ENCODE peak calls at places on chromosome 2, in four cellular contexts. One of them, this sample, is unnamed.

GRCh38 chr2:84884396-84884795 is 3.5 kb upstream of the TRABD2A start:
- DNase-seq in adrenal gland: no peak
- DNase-seq in Peyer's patch: no peak
- DNase-seq in endothelial cell of umbilical vein: peak
- DNase-seq in this sample: no peak

GRCh38 chr2:143843696-143844095 is 676.2 kb downstream of the ZEB2 start:
- DNase-seq in Peyer's patch: no peak
- DNase-seq in endothelial cell of umbilical vein: no peak
- DNase-seq in adrenal gland: no peak
- DNase-seq in this sample: no peak

GRCh38 chr2:235007664-235008457 is 56.0 kb downstream of the SH3BP4 start:
- DNase-seq in adrenal gland: no peak
- DNase-seq in Peyer's patch: no peak
- DNase-seq in endothelial cell of umbilical vein: no peak
- DNase-seq in this sample: no peak

GRCh38 chr2:224025874-224026273 is 13.2 kb downstream of the SERPINE2 start:
- DNase-seq in endothelial cell of umbilical vein: no peak
- DNase-seq in adrenal gland: no peak
- DNase-seq in Peyer's patch: peak
- DNase-seq in this sample: no peak

GRCh38 chr2:142682528-142682927 is 194.9 kb upstream of the KYNU start:
- DNase-seq in adrenal gland: no peak
- DNase-seq in Peyer's patch: no peak
- DNase-seq in endothelial cell of umbilical vein: peak
- DNase-seq in this sample: no peak

GRCh38 chr2:2769481-2770431 is 438.7 kb upstream of the MYT1L start:
- DNase-seq in adrenal gland: peak
- DNase-seq in endothelial cell of umbilical vein: no peak
- DNase-seq in Peyer's patch: no peak
- DNase-seq in this sample: no peak

GRCh38 chr2:64604929-64605550 is 48.7 kb downstream of the SERTAD2 start:
- DNase-seq in endothelial cell of umbilical vein: no peak
- DNase-seq in adrenal gland: peak
- DNase-seq in Peyer's patch: peak
- DNase-seq in this sample: no peak

GRCh38 chr2:223744580-223744979 is 92.8 kb downstream of the AP1S3 start:
- DNase-seq in adrenal gland: no peak
- DNase-seq in Peyer's patch: no peak
- DNase-seq in endothelial cell of umbilical vein: no peak
- DNase-seq in this sample: no peak

GRCh38 chr2:102122115-102122514 is 20.4 kb upstream of the IL1R1 start:
- DNase-seq in endothelial cell of umbilical vein: no peak
- DNase-seq in Peyer's patch: no peak
- DNase-seq in adrenal gland: no peak
- DNase-seq in this sample: no peak

GRCh38 chr2:169584005-169584877 is at the start of gene PPIG:
- DNase-seq in adrenal gland: peak
- DNase-seq in endothelial cell of umbilical vein: peak
- DNase-seq in Peyer's patch: peak
- DNase-seq in this sample: peak

GRCh38 chr2:19349911-19350677 is 8.3 kb downstream of the OSR1 start:
- DNase-seq in Peyer's patch: peak
- DNase-seq in endothelial cell of umbilical vein: peak
- DNase-seq in adrenal gland: peak
- DNase-seq in this sample: peak

GRCh38 chr2:142973160-142973821 is 95.8 kb downstream of the KYNU start:
- DNase-seq in endothelial cell of umbilical vein: peak
- DNase-seq in Peyer's patch: no peak
- DNase-seq in adrenal gland: no peak
- DNase-seq in this sample: no peak

GRCh38 chr2:86562485-86562890 is 755 bp downstream of the CHMP3 start:
- DNase-seq in endothelial cell of umbilical vein: no peak
- DNase-seq in adrenal gland: no peak
- DNase-seq in Peyer's patch: no peak
- DNase-seq in this sample: no peak

GRCh38 chr2:55848096-55848495 is 75.5 kb downstream of the EFEMP1 start:
- DNase-seq in endothelial cell of umbilical vein: no peak
- DNase-seq in Peyer's patch: no peak
- DNase-seq in adrenal gland: no peak
- DNase-seq in this sample: no peak

GRCh38 chr2:55843992-55844345 is 79.6 kb downstream of the EFEMP1 start:
- DNase-seq in Peyer's patch: no peak
- DNase-seq in endothelial cell of umbilical vein: no peak
- DNase-seq in adrenal gland: no peak
- DNase-seq in this sample: no peak

GRCh38 chr2:55842009-55842408 is 81.6 kb downstream of the EFEMP1 start:
- DNase-seq in endothelial cell of umbilical vein: no peak
- DNase-seq in Peyer's patch: no peak
- DNase-seq in adrenal gland: no peak
- DNase-seq in this sample: no peak

GRCh38 chr2:55843096-55843991 is 80.2 kb downstream of the EFEMP1 start:
- DNase-seq in Peyer's patch: no peak
- DNase-seq in endothelial cell of umbilical vein: peak
- DNase-seq in adrenal gland: no peak
- DNase-seq in this sample: no peak

DNA sequence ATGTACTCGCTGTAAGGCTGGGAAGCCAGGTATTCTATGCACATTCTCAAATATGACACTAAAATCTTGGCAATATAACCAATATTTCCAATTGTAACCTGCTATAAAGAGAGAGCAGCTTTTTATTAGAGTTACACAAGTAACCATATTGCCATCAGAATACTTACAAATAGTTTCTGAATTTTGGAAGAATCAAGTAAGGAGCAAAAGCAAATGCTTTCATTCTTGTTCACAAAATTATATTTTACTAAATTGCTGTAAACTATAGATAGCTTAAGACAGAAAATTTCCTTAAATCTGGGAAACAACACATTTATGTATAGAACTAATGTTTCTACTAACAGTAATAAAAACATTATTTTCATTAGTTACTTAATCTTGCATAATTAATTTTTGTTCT is 77.2 kb downstream of the EFEMP1 start:
- DNase-seq in adrenal gland: no peak
- DNase-seq in endothelial cell of umbilical vein: no peak
- DNase-seq in Peyer's patch: no peak
- DNase-seq in this sample: no peak
- TF ChIP-seq POLR2A in adrenal gland: no peak
- TF ChIP-seq POLR2A in endothelial cell of umbilical vein: no peak
- TF ChIP-seq POLR2A in Peyer's patch: no peak
- TF ChIP-seq POLR2A in this sample: no peak

GRCh38 chr2:46550686-46551404 is 71.5 kb downstream of the TMEM247 start:
- DNase-seq in endothelial cell of umbilical vein: no peak
- DNase-seq in adrenal gland: no peak
- DNase-seq in Peyer's patch: no peak
- DNase-seq in this sample: no peak
- TF ChIP-seq POLR2A in endothelial cell of umbilical vein: no peak
- TF ChIP-seq POLR2A in adrenal gland: no peak
- TF ChIP-seq POLR2A in Peyer's patch: no peak
- TF ChIP-seq POLR2A in this sample: no peak

GRCh38 chr2:201148434-201148833 is 32.5 kb downstream of the CFLAR start:
- DNase-seq in adrenal gland: no peak
- DNase-seq in endothelial cell of umbilical vein: no peak
- DNase-seq in Peyer's patch: no peak
- DNase-seq in this sample: no peak
- TF ChIP-seq POLR2A in adrenal gland: no peak
- TF ChIP-seq POLR2A in endothelial cell of umbilical vein: no peak
- TF ChIP-seq POLR2A in Peyer's patch: no peak
- TF ChIP-seq POLR2A in this sample: no peak

DNA sequence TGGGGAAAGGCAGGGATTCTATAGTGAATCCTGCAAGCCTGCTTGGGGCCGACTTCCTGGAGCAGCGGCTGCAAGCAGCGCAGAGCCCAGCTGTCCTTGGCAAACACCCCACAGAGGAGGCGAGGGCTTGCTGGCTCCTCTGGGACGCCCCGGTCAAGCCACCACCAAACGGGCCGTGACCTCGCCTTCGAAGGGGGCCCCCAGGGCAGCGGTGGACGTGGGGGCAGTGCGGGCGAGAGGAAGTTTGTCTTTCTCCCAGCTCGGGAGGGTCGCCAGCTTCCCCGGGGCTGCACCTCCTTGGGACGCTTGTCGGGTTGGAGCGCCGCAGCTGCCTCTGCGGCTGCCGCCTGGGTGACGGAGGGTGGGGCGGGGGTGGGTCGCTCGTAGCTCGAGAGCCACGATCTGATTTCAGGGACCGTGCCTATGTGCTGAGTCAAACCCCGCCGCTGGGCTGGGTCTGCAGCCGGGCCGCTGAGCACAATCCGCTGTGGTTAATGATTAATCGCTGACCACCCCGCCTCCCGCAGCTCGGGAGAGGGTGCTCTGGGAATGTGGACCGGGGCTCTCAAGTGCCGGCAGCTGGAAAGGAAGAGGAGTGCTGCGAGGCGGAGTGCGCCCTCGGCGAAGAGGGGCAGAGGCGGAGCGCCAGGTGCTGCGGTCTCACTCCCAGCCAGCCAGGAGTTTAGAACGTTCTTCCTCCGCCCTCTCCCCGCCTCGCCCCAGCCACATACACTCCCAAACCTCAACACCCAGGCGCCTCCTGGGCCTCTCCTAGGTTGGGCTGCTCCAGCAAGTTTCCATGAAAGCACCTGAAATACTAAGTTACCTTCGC is at the start of gene GPR39:
- DNase-seq in endothelial cell of umbilical vein: peak
- DNase-seq in Peyer's patch: peak
- DNase-seq in adrenal gland: peak
- DNase-seq in this sample: peak
- TF ChIP-seq POLR2A in endothelial cell of umbilical vein: no peak
- TF ChIP-seq POLR2A in Peyer's patch: peak
- TF ChIP-seq POLR2A in adrenal gland: no peak
- TF ChIP-seq POLR2A in this sample: peak

DNA sequence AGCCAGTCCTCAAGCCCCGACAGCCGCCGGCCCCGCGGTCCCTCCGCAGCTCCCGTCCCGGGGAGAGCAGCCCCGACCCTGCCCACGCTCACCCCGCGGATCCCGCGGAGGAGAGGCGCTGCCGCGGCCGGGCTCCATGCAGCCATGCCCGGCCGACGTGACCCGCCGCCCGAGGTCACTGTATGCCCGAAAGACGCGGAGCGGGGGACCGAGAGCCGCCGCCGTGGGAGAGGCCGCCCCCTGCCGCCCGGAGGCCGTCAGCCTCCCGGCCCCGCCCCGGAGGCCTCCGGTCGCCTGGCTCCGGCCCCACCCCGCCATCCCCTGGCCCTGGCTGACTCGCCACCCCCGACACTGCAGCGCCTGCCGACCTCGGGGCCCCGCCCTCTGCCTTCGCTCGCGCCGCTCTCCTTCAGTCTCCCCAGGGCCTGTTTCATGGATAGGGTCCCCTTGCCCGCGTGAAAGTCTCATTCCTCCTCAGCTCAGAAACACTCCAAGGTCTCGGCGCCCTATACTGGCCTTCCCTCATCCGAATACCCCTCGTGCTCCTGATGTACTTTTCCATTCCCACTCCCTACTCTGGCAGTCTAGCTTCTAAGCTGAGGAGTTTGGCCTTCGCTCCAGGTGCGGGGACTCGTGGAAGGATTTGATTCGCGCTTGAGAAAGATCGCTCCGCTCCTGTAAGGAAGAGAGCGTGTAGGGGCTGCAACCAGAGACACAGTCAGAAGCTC is at the start of gene BOLA3:
- DNase-seq in adrenal gland: peak
- DNase-seq in Peyer's patch: peak
- DNase-seq in endothelial cell of umbilical vein: peak
- DNase-seq in this sample: peak
- TF ChIP-seq POLR2A in adrenal gland: peak
- TF ChIP-seq POLR2A in Peyer's patch: peak
- TF ChIP-seq POLR2A in endothelial cell of umbilical vein: peak
- TF ChIP-seq POLR2A in this sample: peak

GRCh38 chr2:163735692-163736432 is at the start of gene FIGN:
- DNase-seq in endothelial cell of umbilical vein: peak
- DNase-seq in Peyer's patch: peak
- DNase-seq in adrenal gland: peak
- DNase-seq in this sample: peak
- TF ChIP-seq POLR2A in endothelial cell of umbilical vein: peak
- TF ChIP-seq POLR2A in Peyer's patch: no peak
- TF ChIP-seq POLR2A in adrenal gland: peak
- TF ChIP-seq POLR2A in this sample: peak

GRCh38 chr2:9807056-9807455 is 36.2 kb upstream of the TAF1B start:
- DNase-seq in Peyer's patch: peak
- DNase-seq in endothelial cell of umbilical vein: no peak
- DNase-seq in adrenal gland: no peak
- DNase-seq in this sample: no peak

GRCh38 chr2:9809448-9810088 is 33.7 kb upstream of the TAF1B start:
- DNase-seq in endothelial cell of umbilical vein: no peak
- DNase-seq in Peyer's patch: peak
- DNase-seq in adrenal gland: no peak
- DNase-seq in this sample: no peak

GRCh38 chr2:9807555-9808305 is 35.5 kb upstream of the TAF1B start:
- DNase-seq in endothelial cell of umbilical vein: no peak
- DNase-seq in Peyer's patch: peak
- DNase-seq in adrenal gland: no peak
- DNase-seq in this sample: peak

GRCh38 chr2:9809064-9809356 is 34.3 kb upstream of the TAF1B start:
- DNase-seq in Peyer's patch: peak
- DNase-seq in endothelial cell of umbilical vein: no peak
- DNase-seq in adrenal gland: no peak
- DNase-seq in this sample: peak

GRCh38 chr2:9808334-9809063 is 34.8 kb upstream of the TAF1B start:
- DNase-seq in Peyer's patch: peak
- DNase-seq in endothelial cell of umbilical vein: no peak
- DNase-seq in adrenal gland: no peak
- DNase-seq in this sample: no peak
- TF ChIP-seq POLR2A in Peyer's patch: no peak
- TF ChIP-seq POLR2A in endothelial cell of umbilical vein: no peak
- TF ChIP-seq POLR2A in adrenal gland: no peak
- TF ChIP-seq POLR2A in this sample: no peak